ENCODE peak calls at places on chromosomes 12 and 14, in nine cellular contexts. E is thoracic aorta, V is GM23338, Q is activated T-helper 1 cell treated with Interleukin-2 at 50 U/mL for 16 hours, P is cardiac fibroblast, R is NCI-H82, M is activated B cell treated with CpG ODN at 0.5 μM for 24 hours, U is fibroblast of gingiva, I is RWPE1. L is an unnamed sample.
A peak's percentile ranks its signal among the peaks of the same experiment; 100 is the strongest.

GRCh38 chr12:100672075-100672592 is 98.7 kb downstream of the GAS2L3 start:
- DNase-seq in Q (no peak), V (peak; percentile 79), I (no peak), P (peak; percentile 15), M (no peak), E (no peak), R (peak; percentile 72), U (no peak), L (no peak)

GRCh38 chr12:48446372-48446771 is 26.0 kb upstream of the ANP32D start:
- DNase-seq in M (no peak), I (no peak), V (no peak), E (no peak), Q (no peak), R (peak; percentile 93), U (no peak), P (no peak), L (no peak)

GRCh38 chr12:10191865-10192264 is 13.0 kb downstream of the TMEM52B start:
- DNase-seq in P (peak; percentile 65), I (no peak), V (peak; percentile 27), M (no peak), E (no peak), Q (no peak), R (no peak), U (peak; percentile 81), L (no peak)

GRCh38 chr14:91649930-91650329 is 82.0 kb downstream of the CATSPERB start:
- DNase-seq in M (no peak), U (peak; percentile 53), E (no peak), P (peak; percentile 73), I (peak; percentile 53), V (peak; percentile 51), Q (no peak), R (peak; percentile 26), L (peak; percentile 35)

GRCh38 chr14:36852853-36853634 is 191.4 kb downstream of the PAX9 start:
- DNase-seq in E (no peak), I (no peak), M (no peak), Q (no peak), P (peak; percentile 7), U (peak; percentile 94), R (no peak), V (no peak), L (no peak)

GRCh38 chr12:23752245-23752644 is 197.2 kb downstream of the SOX5 start:
- DNase-seq in P (no peak), I (no peak), V (no peak), U (no peak), Q (no peak), R (no peak), E (no peak), M (no peak), L (no peak)

GRCh38 chr14:85546390-85546789 is 16.4 kb downstream of the FLRT2 start:
- DNase-seq in V (peak; percentile 68), M (no peak), I (no peak), R (no peak), U (no peak), Q (no peak), E (no peak), P (no peak), L (no peak)

GRCh38 chr12:122080149-122081107 is 1.9 kb downstream of the MLXIP start:
- DNase-seq in I (peak; percentile 92), M (no peak), R (peak; percentile 84), E (peak; percentile 63), P (peak; percentile 93), Q (no peak), V (peak; percentile 63), U (peak; percentile 80), L (no peak)

GRCh38 chr12:15164997-15165659 is 56.1 kb downstream of the RERG start:
- DNase-seq in Q (no peak), R (no peak), P (peak; percentile 44), M (no peak), U (peak; percentile 53), V (peak; percentile 29), E (no peak), I (no peak), L (no peak)

GRCh38 chr14:78933948-78934524 is 763.9 kb downstream of the NRXN3 start:
- DNase-seq in Q (no peak), P (peak; percentile 62), R (peak; percentile 49), I (peak; percentile 38), V (peak; percentile 32), U (no peak), E (no peak), M (no peak), L (peak; percentile 63)

GRCh38 chr12:12807970-12808702 is 5.0 kb upstream of the DDX47 start:
- DNase-seq in P (peak; percentile 76), V (no peak), Q (peak; percentile 46), R (no peak), U (peak; percentile 45), I (no peak), M (peak; percentile 51), E (no peak), L (no peak)

GRCh38 chr12:39824505-39825198 is 205.0 kb upstream of the ABCD2 start:
- DNase-seq in U (peak; percentile 57), V (no peak), Q (no peak), M (no peak), P (peak; percentile 42), R (peak; percentile 5), E (no peak), I (no peak), L (no peak)

GRCh38 chr14:105329411-105330200 is 15.1 kb downstream of the PACS2 start:
- DNase-seq in U (no peak), M (no peak), P (no peak), I (no peak), R (no peak), V (no peak), E (no peak), Q (no peak), L (no peak)

GRCh38 chr14:94129758-94130414 is 482 bp upstream of the IFI27L2 start:
- DNase-seq in R (peak; percentile 77), U (peak; percentile 40), E (no peak), Q (no peak), V (peak; percentile 73), I (peak; percentile 48), P (peak; percentile 70), M (no peak), L (peak; percentile 76)

GRCh38 chr12:122460061-122460460 is 37.6 kb upstream of the CLIP1 start:
- DNase-seq in M (no peak), V (no peak), Q (no peak), R (no peak), U (no peak), I (no peak), E (no peak), P (no peak), L (no peak)

GRCh38 chr14:71317385-71318096 is 410.3 kb downstream of the PCNX1 start:
- DNase-seq in R (no peak), P (no peak), U (no peak), Q (no peak), E (no peak), I (no peak), M (no peak), V (no peak), L (no peak)

L was measured in NCI-H2171 treated with DMSO at 0.1 percent for 48 hours.